ENCODE peak calls at places on chromosomes 13 and 19, in ten cellular contexts. K, M, P, U, J, Z, F, S, R and D are unnamed samples.

GRCh38 chr13:44857061-44857460 is 132.2 kb downstream of the NUFIP1 start:
- DNase-seq in K (no peak), M (no peak), P (no peak), U (no peak), J (no peak), Z (no peak), F (no peak), S (no peak), R (no peak), D (no peak)

GRCh38 chr19:11031421-11032070 is 57.7 kb upstream of the LDLR start:
- DNase-seq in K (no peak), M (no peak), P (no peak), U (no peak), J (no peak), Z (no peak), F (no peak), S (no peak), R (no peak), D (no peak)

GRCh38 chr19:11479470-11480080 is 1.3 kb downstream of the ELAVL3 start:
- DNase-seq in K (no peak), M (peak; percentile 97), P (no peak), U (peak; percentile 26), J (no peak), Z (no peak), F (no peak), S (peak; percentile 98), R (no peak), D (peak; percentile 91)

GRCh38 chr13:25169951-25170553 is 2.0 kb downstream of the AMER2 start:
- DNase-seq in K (no peak), M (no peak), P (no peak), U (no peak), J (no peak), Z (no peak), F (no peak), S (peak; percentile 22), R (no peak), D (no peak)

GRCh38 chr19:28705008-28705407 is 507.9 kb downstream of the UQCRFS1 start:
- DNase-seq in K (no peak), M (no peak), P (peak; percentile 27), U (no peak), J (no peak), Z (no peak), F (no peak), S (no peak), R (no peak), D (peak; percentile 52)

GRCh38 chr19:12346896-12347295 is 13.5 kb upstream of the ZNF563 start:
- DNase-seq in K (no peak), M (no peak), P (no peak), U (no peak), J (no peak), Z (no peak), F (no peak), S (no peak), R (no peak), D (peak; percentile 3)

GRCh38 chr19:3243851-3244700 is 19.6 kb downstream of the CELF5 start:
- DNase-seq in K (no peak), M (peak; percentile 81), P (no peak), U (peak; percentile 27), J (peak; percentile 27), Z (no peak), F (no peak), S (no peak), R (no peak), D (peak; percentile 88)

GRCh38 chr19:17196610-17197009 is 18.5 kb upstream of the USE1 start:
- DNase-seq in K (no peak), M (no peak), P (no peak), U (no peak), J (no peak), Z (no peak), F (no peak), S (no peak), R (no peak), D (no peak)

GRCh38 chr13:24043590-24044350 is 116.8 kb upstream of the SPATA13 start:
- DNase-seq in K (no peak), M (no peak), P (no peak), U (no peak), J (no peak), Z (no peak), F (no peak), S (no peak), R (no peak), D (no peak)

GRCh38 chr19:7779631-7780486 is 16.8 kb downstream of the CLEC4M start:
- DNase-seq in K (no peak), M (no peak), P (no peak), U (no peak), J (no peak), Z (no peak), F (no peak), S (no peak), R (no peak), D (no peak)

GRCh38 chr13:29576581-29576980 is 18.9 kb downstream of the SLC7A1 start:
- DNase-seq in K (no peak), M (no peak), P (no peak), U (no peak), J (no peak), Z (no peak), F (no peak), S (no peak), R (no peak), D (no peak)

GRCh38 chr19:30685601-30686000 is 313.4 kb downstream of the ZNF536 start:
- DNase-seq in K (no peak), M (no peak), P (no peak), U (no peak), J (no peak), Z (no peak), F (peak; percentile 27), S (no peak), R (no peak), D (no peak)

GRCh38 chr13:110497003-110497402 is 64.5 kb downstream of the RAB20 start:
- DNase-seq in K (no peak), M (no peak), P (no peak), U (no peak), J (no peak), Z (no peak), F (no peak), S (no peak), R (no peak), D (no peak)

GRCh38 chr19:38932425-38933179 is 1.9 kb downstream of the MRPS12 start:
- DNase-seq in K (no peak), M (no peak), P (no peak), U (no peak), J (no peak), Z (no peak), F (no peak), S (no peak), R (no peak), D (peak; percentile 80)

GRCh38 chr19:38928406-38929001 is 2.1 kb downstream of the SARS2 start:
- DNase-seq in K (no peak), M (no peak), P (no peak), U (no peak), J (no peak), Z (no peak), F (no peak), S (no peak), R (no peak), D (no peak)

GRCh38 chr19:38933544-38933943 is 2.8 kb downstream of the MRPS12 start:
- DNase-seq in K (no peak), M (no peak), P (no peak), U (no peak), J (no peak), Z (no peak), F (no peak), S (no peak), R (no peak), D (no peak)

GRCh38 chr19:38930776-38931761 is at the start of gene MRPS12:
- DNase-seq in K (peak; percentile 99), M (no peak), P (peak; percentile 100), U (peak; percentile 99), J (peak; percentile 98), Z (peak; percentile 98), F (peak; percentile 99), S (peak; percentile 97), R (no peak), D (peak; percentile 100)

GRCh38 chr19:38929929-38930775 is at the start of gene SARS2:
- DNase-seq in K (peak; percentile 85), M (peak; percentile 96), P (peak; percentile 100), U (peak; percentile 93), J (peak; percentile 91), Z (peak; percentile 90), F (peak; percentile 96), S (peak; percentile 98), R (no peak), D (peak; percentile 97)
- TF ChIP-seq POLR2AphosphoS5 in K (peak; percentile 90), M (peak; percentile 97), P (peak; percentile 100), U (no peak), J (no peak), Z (peak; percentile 55), F (no peak), S (peak; percentile 90), R (peak; percentile 86), D (peak; percentile 86)

DNA sequence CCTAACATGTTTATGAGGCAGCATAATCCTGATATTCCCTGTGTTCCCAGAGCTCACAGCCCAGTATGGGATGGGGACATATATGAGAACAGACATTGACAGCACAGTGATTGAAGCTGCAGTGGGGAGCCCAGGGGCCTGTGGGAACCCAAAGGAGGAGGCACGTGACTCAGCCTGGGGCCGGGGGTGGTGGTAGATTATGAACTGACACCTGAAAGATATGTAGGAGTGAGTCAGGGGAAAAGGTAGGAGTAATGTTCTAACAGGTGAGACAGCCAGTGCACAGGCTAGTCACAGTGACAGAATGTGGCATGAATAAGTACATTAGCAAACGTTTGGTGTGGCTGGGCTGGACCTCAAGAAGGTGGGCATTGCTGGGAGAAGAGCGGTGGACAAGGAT is 29.0 kb downstream of the CKM start:
- DNase-seq in K (no peak), M (no peak), P (no peak), U (no peak), J (no peak), Z (no peak), F (no peak), S (no peak), R (no peak), D (no peak)
- H3K36me3 ChIP-seq in K (no peaks in the 10 kb centered on the region), M (peaks cover 2% of the 10 kb centered on the region), P (no peaks in the 10 kb centered on the region), U (no peaks in the 10 kb centered on the region), J (peaks cover 93% of the 10 kb centered on the region), Z (no peaks in the 10 kb centered on the region), F (no peaks in the 10 kb centered on the region), S (peaks cover 33% of the 10 kb centered on the region), R (peaks cover 59% of the 10 kb centered on the region), D (peaks cover 3% of the 10 kb centered on the region)

DNA sequence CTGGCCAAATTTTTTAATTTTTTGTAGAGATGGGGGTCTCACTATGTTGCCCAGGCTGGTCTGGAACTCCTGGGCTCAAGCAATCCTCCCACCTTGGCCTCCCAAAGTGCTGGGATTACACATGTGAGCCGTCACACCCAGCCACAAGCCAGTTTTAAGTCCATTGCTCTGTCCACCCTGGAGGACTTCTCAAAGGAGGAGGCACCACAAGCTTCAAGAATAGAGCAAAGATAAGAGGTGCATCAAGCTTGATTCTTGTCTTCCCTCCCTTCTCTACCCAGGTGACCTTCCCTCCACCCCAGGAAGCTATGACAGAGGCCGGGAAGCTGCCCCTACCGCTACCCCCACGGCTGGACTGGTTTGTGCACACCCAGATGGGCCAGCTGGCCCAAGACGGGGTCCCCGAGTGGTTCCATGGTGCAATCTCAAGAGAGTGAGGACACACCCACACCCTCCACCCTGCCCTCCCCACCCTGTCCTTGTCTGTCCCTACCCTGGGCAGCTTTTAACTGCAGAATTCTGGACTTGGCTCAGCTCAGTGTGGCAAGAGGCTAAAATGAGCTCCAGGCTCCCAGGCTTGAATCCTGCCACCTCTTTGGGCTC is 5.1 kb downstream of the HSH2D start:
- DNase-seq in K (no peak), M (no peak), P (no peak), U (no peak), J (no peak), Z (no peak), F (no peak), S (no peak), R (no peak), D (no peak)
- TF ChIP-seq POLR2AphosphoS5 in K (no peak), M (no peak), P (no peak), U (no peak), J (no peak), Z (no peak), F (no peak), S (no peak), R (no peak), D (no peak)

GRCh38 chr19:5051619-5052018 is 82.7 kb downstream of the KDM4B start:
- DNase-seq in K (no peak), M (no peak), P (no peak), U (no peak), J (no peak), Z (no peak), F (no peak), S (no peak), R (no peak), D (no peak)
- H3K36me3 ChIP-seq in K (no peaks in the 10 kb centered on the region), M (peaks cover 3% of the 10 kb centered on the region), P (no peaks in the 10 kb centered on the region), U (no peaks in the 10 kb centered on the region), J (peaks cover 84% of the 10 kb centered on the region), Z (no peaks in the 10 kb centered on the region), F (peaks cover 8% of the 10 kb centered on the region), S (peaks cover 2% of the 10 kb centered on the region), R (peaks cover 20% of the 10 kb centered on the region), D (no peaks in the 10 kb centered on the region)